ENCODE peak calls at places on chromosomes 16 and 17, in eight cellular contexts. One of them, this sample, is unnamed. For H3K36me3, the result is how much of the 10 kb centered on the place peaks cover.

GRCh38 chr17:20189322-20189721 is 180.2 kb downstream of the SPECC1 start:
- DNase-seq in cardiac muscle cell: peak
- DNase-seq in left lung: no peak
- DNase-seq in heart left ventricle: no peak
- DNase-seq in psoas muscle: no peak
- DNase-seq in neural progenitor cell: peak
- DNase-seq in tibial nerve: no peak
- DNase-seq in HCT116: no peak
- DNase-seq in this sample: no peak

GRCh38 chr16:19805459-19806160 is 79.0 kb downstream of the GPRC5B start:
- DNase-seq in cardiac muscle cell: no peak
- DNase-seq in left lung: no peak
- DNase-seq in heart left ventricle: no peak
- DNase-seq in psoas muscle: no peak
- DNase-seq in neural progenitor cell: no peak
- DNase-seq in tibial nerve: no peak
- DNase-seq in HCT116: no peak
- DNase-seq in this sample: no peak

GRCh38 chr17:33688771-33689170 is 395.7 kb upstream of the ASIC2 start:
- DNase-seq in cardiac muscle cell: no peak
- DNase-seq in left lung: no peak
- DNase-seq in heart left ventricle: no peak
- DNase-seq in psoas muscle: no peak
- DNase-seq in neural progenitor cell: no peak
- DNase-seq in tibial nerve: no peak
- DNase-seq in HCT116: no peak
- DNase-seq in this sample: no peak

GRCh38 chr16:11404608-11405007 is 59.3 kb downstream of the RMI2 start:
- DNase-seq in cardiac muscle cell: no peak
- DNase-seq in left lung: no peak
- DNase-seq in heart left ventricle: peak
- DNase-seq in psoas muscle: no peak
- DNase-seq in neural progenitor cell: no peak
- DNase-seq in tibial nerve: no peak
- DNase-seq in HCT116: no peak
- DNase-seq in this sample: no peak

GRCh38 chr16:35506018-35506897 is 2046.8 kb downstream of the TP53TG3F start:
- DNase-seq in cardiac muscle cell: no peak
- DNase-seq in left lung: peak
- DNase-seq in heart left ventricle: no peak
- DNase-seq in psoas muscle: no peak
- DNase-seq in neural progenitor cell: no peak
- DNase-seq in tibial nerve: no peak
- DNase-seq in HCT116: no peak
- DNase-seq in this sample: no peak

GRCh38 chr16:19118938-19119431 is 5.2 kb downstream of the ITPRIPL2 start:
- DNase-seq in cardiac muscle cell: no peak
- DNase-seq in left lung: no peak
- DNase-seq in heart left ventricle: peak
- DNase-seq in psoas muscle: no peak
- DNase-seq in neural progenitor cell: no peak
- DNase-seq in tibial nerve: no peak
- DNase-seq in HCT116: no peak
- DNase-seq in this sample: no peak

GRCh38 chr16:55490301-55490700 is 11.3 kb downstream of the MMP2 start:
- DNase-seq in cardiac muscle cell: no peak
- DNase-seq in left lung: no peak
- DNase-seq in heart left ventricle: no peak
- DNase-seq in psoas muscle: no peak
- DNase-seq in neural progenitor cell: no peak
- DNase-seq in tibial nerve: no peak
- DNase-seq in HCT116: no peak
- DNase-seq in this sample: no peak

GRCh38 chr17:30981531-30982519 is 11.0 kb downstream of the RNF135 start:
- DNase-seq in cardiac muscle cell: no peak
- DNase-seq in left lung: no peak
- DNase-seq in heart left ventricle: no peak
- DNase-seq in psoas muscle: no peak
- DNase-seq in neural progenitor cell: no peak
- DNase-seq in tibial nerve: no peak
- DNase-seq in HCT116: no peak
- DNase-seq in this sample: no peak

GRCh38 chr16:24041834-24042631 is 206.2 kb downstream of the PRKCB start:
- DNase-seq in cardiac muscle cell: peak
- DNase-seq in left lung: no peak
- DNase-seq in heart left ventricle: peak
- DNase-seq in psoas muscle: no peak
- DNase-seq in neural progenitor cell: peak
- DNase-seq in tibial nerve: no peak
- DNase-seq in HCT116: peak
- DNase-seq in this sample: peak

GRCh38 chr17:3602499-3602898 is 6.7 kb downstream of the TRPV1 start:
- DNase-seq in cardiac muscle cell: peak
- DNase-seq in left lung: no peak
- DNase-seq in heart left ventricle: no peak
- DNase-seq in psoas muscle: no peak
- DNase-seq in neural progenitor cell: peak
- DNase-seq in tibial nerve: no peak
- DNase-seq in HCT116: peak
- DNase-seq in this sample: peak

GRCh38 chr16:84467256-84467655 is 37.2 kb downstream of the MEAK7 start:
- DNase-seq in cardiac muscle cell: no peak
- DNase-seq in left lung: no peak
- DNase-seq in heart left ventricle: no peak
- DNase-seq in psoas muscle: no peak
- DNase-seq in neural progenitor cell: no peak
- DNase-seq in tibial nerve: no peak
- DNase-seq in HCT116: no peak
- DNase-seq in this sample: no peak

GRCh38 chr17:65593870-65594584 is 32.6 kb upstream of the AXIN2 start:
- DNase-seq in cardiac muscle cell: no peak
- DNase-seq in left lung: no peak
- DNase-seq in heart left ventricle: no peak
- DNase-seq in psoas muscle: no peak
- DNase-seq in neural progenitor cell: peak
- DNase-seq in tibial nerve: no peak
- DNase-seq in HCT116: no peak
- DNase-seq in this sample: no peak

GRCh38 chr17:15516150-15516549 is 47.1 kb downstream of the TVP23C start:
- DNase-seq in cardiac muscle cell: no peak
- DNase-seq in left lung: no peak
- DNase-seq in heart left ventricle: no peak
- DNase-seq in psoas muscle: no peak
- DNase-seq in neural progenitor cell: no peak
- DNase-seq in tibial nerve: no peak
- DNase-seq in HCT116: no peak
- DNase-seq in this sample: no peak

GRCh38 chr17:42514279-42514678 is 21.8 kb upstream of the NAGLU start:
- DNase-seq in cardiac muscle cell: no peak
- DNase-seq in left lung: no peak
- DNase-seq in heart left ventricle: no peak
- DNase-seq in psoas muscle: no peak
- DNase-seq in neural progenitor cell: no peak
- DNase-seq in tibial nerve: no peak
- DNase-seq in HCT116: no peak
- DNase-seq in this sample: no peak

GRCh38 chr17:2343421-2343820 is 6.1 kb downstream of the SGSM2 start:
- DNase-seq in cardiac muscle cell: no peak
- DNase-seq in left lung: peak
- DNase-seq in heart left ventricle: no peak
- DNase-seq in psoas muscle: no peak
- DNase-seq in neural progenitor cell: no peak
- DNase-seq in tibial nerve: no peak
- DNase-seq in HCT116: no peak
- DNase-seq in this sample: no peak

GRCh38 chr16:20181386-20181785 is 107.7 kb upstream of the GPR139 start:
- DNase-seq in cardiac muscle cell: no peak
- DNase-seq in left lung: no peak
- DNase-seq in heart left ventricle: no peak
- DNase-seq in psoas muscle: no peak
- DNase-seq in neural progenitor cell: no peak
- DNase-seq in tibial nerve: no peak
- DNase-seq in HCT116: no peak
- DNase-seq in this sample: no peak

GRCh38 chr16:19066988-19067348 is 446 bp upstream of the COQ7 start:
- DNase-seq in cardiac muscle cell: no peak
- DNase-seq in left lung: no peak
- DNase-seq in heart left ventricle: no peak
- DNase-seq in psoas muscle: peak
- DNase-seq in neural progenitor cell: no peak
- DNase-seq in tibial nerve: no peak
- DNase-seq in HCT116: no peak
- DNase-seq in this sample: no peak

GRCh38 chr17:37405955-37406634 is 541 bp downstream of the ACACA start:
- DNase-seq in cardiac muscle cell: no peak
- DNase-seq in left lung: no peak
- DNase-seq in heart left ventricle: no peak
- DNase-seq in psoas muscle: no peak
- DNase-seq in neural progenitor cell: no peak
- DNase-seq in tibial nerve: no peak
- DNase-seq in HCT116: no peak
- DNase-seq in this sample: peak

GRCh38 chr17:37410357-37410756 is 3.7 kb downstream of the TADA2A start:
- DNase-seq in cardiac muscle cell: no peak
- DNase-seq in left lung: no peak
- DNase-seq in heart left ventricle: no peak
- DNase-seq in psoas muscle: no peak
- DNase-seq in neural progenitor cell: no peak
- DNase-seq in tibial nerve: no peak
- DNase-seq in HCT116: no peak
- DNase-seq in this sample: no peak

GRCh38 chr17:37406635-37407455 is at the start of the genes ACACA and TADA2A:
- DNase-seq in cardiac muscle cell: peak
- DNase-seq in left lung: peak
- DNase-seq in heart left ventricle: peak
- DNase-seq in psoas muscle: peak
- DNase-seq in neural progenitor cell: peak
- DNase-seq in tibial nerve: peak
- DNase-seq in HCT116: peak
- DNase-seq in this sample: peak
- TF ChIP-seq CTCF in cardiac muscle cell: no peak
- TF ChIP-seq CTCF in left lung: peak
- TF ChIP-seq CTCF in heart left ventricle: no peak
- TF ChIP-seq CTCF in psoas muscle: no peak
- TF ChIP-seq CTCF in neural progenitor cell: no peak
- TF ChIP-seq CTCF in tibial nerve: no peak
- TF ChIP-seq CTCF in HCT116: no peak
- TF ChIP-seq CTCF in this sample: no peak

GRCh38 chr17:80703109-80703508 is 158.5 kb downstream of the RPTOR start:
- DNase-seq in cardiac muscle cell: no peak
- DNase-seq in left lung: no peak
- DNase-seq in heart left ventricle: no peak
- DNase-seq in psoas muscle: no peak
- DNase-seq in neural progenitor cell: no peak
- DNase-seq in tibial nerve: no peak
- DNase-seq in HCT116: no peak
- DNase-seq in this sample: no peak

GRCh38 chr17:80704894-80705293 is 160.3 kb downstream of the RPTOR start:
- DNase-seq in cardiac muscle cell: no peak
- DNase-seq in left lung: peak
- DNase-seq in heart left ventricle: no peak
- DNase-seq in psoas muscle: no peak
- DNase-seq in neural progenitor cell: no peak
- DNase-seq in tibial nerve: no peak
- DNase-seq in HCT116: no peak
- DNase-seq in this sample: no peak

GRCh38 chr17:80706454-80706853 is 161.8 kb downstream of the RPTOR start:
- DNase-seq in cardiac muscle cell: no peak
- DNase-seq in left lung: no peak
- DNase-seq in heart left ventricle: no peak
- DNase-seq in psoas muscle: no peak
- DNase-seq in neural progenitor cell: no peak
- DNase-seq in tibial nerve: no peak
- DNase-seq in HCT116: no peak
- DNase-seq in this sample: no peak

GRCh38 chr17:80705988-80706387 is 161.3 kb downstream of the RPTOR start:
- DNase-seq in cardiac muscle cell: no peak
- DNase-seq in left lung: no peak
- DNase-seq in heart left ventricle: no peak
- DNase-seq in psoas muscle: no peak
- DNase-seq in neural progenitor cell: no peak
- DNase-seq in tibial nerve: no peak
- DNase-seq in HCT116: no peak
- DNase-seq in this sample: no peak

GRCh38 chr17:80704381-80704819 is 159.8 kb downstream of the RPTOR start:
- DNase-seq in cardiac muscle cell: no peak
- DNase-seq in left lung: no peak
- DNase-seq in heart left ventricle: no peak
- DNase-seq in psoas muscle: no peak
- DNase-seq in neural progenitor cell: no peak
- DNase-seq in tibial nerve: no peak
- DNase-seq in HCT116: no peak
- DNase-seq in this sample: no peak
- H3K4me3 ChIP-seq in cardiac muscle cell: no peak
- H3K4me3 ChIP-seq in left lung: no peak
- H3K4me3 ChIP-seq in heart left ventricle: no peak
- H3K4me3 ChIP-seq in psoas muscle: no peak
- H3K4me3 ChIP-seq in neural progenitor cell: no peak
- H3K4me3 ChIP-seq in tibial nerve: no peak
- H3K4me3 ChIP-seq in HCT116: no peak
- H3K4me3 ChIP-seq in this sample: no peak

GRCh38 chr16:81675662-81676535 is 103.2 kb upstream of the PLCG2 start:
- DNase-seq in cardiac muscle cell: no peak
- DNase-seq in left lung: no peak
- DNase-seq in heart left ventricle: no peak
- DNase-seq in psoas muscle: no peak
- DNase-seq in neural progenitor cell: no peak
- DNase-seq in tibial nerve: no peak
- DNase-seq in HCT116: no peak
- DNase-seq in this sample: no peak
- H3K36me3 ChIP-seq in cardiac muscle cell: under half
- H3K36me3 ChIP-seq in left lung: half or more
- H3K36me3 ChIP-seq in heart left ventricle: under half
- H3K36me3 ChIP-seq in psoas muscle: under half
- H3K36me3 ChIP-seq in neural progenitor cell: under half
- H3K36me3 ChIP-seq in tibial nerve: under half
- H3K36me3 ChIP-seq in HCT116: under half
- H3K36me3 ChIP-seq in this sample: under half

GRCh38 chr16:28064150-28064549 is 636 bp upstream of the GSG1L start:
- DNase-seq in cardiac muscle cell: no peak
- DNase-seq in left lung: no peak
- DNase-seq in heart left ventricle: no peak
- DNase-seq in psoas muscle: no peak
- DNase-seq in neural progenitor cell: no peak
- DNase-seq in tibial nerve: no peak
- DNase-seq in HCT116: no peak
- DNase-seq in this sample: no peak

GRCh38 chr16:28064706-28065249 is 1.3 kb upstream of the GSG1L start:
- DNase-seq in cardiac muscle cell: no peak
- DNase-seq in left lung: no peak
- DNase-seq in heart left ventricle: no peak
- DNase-seq in psoas muscle: no peak
- DNase-seq in neural progenitor cell: no peak
- DNase-seq in tibial nerve: no peak
- DNase-seq in HCT116: no peak
- DNase-seq in this sample: no peak

GRCh38 chr16:28063047-28063521 is 430 bp downstream of the GSG1L start:
- DNase-seq in cardiac muscle cell: peak
- DNase-seq in left lung: no peak
- DNase-seq in heart left ventricle: no peak
- DNase-seq in psoas muscle: no peak
- DNase-seq in neural progenitor cell: peak
- DNase-seq in tibial nerve: no peak
- DNase-seq in HCT116: no peak
- DNase-seq in this sample: no peak

GRCh38 chr16:28062261-28063046 is 1.1 kb downstream of the GSG1L start:
- DNase-seq in cardiac muscle cell: no peak
- DNase-seq in left lung: no peak
- DNase-seq in heart left ventricle: no peak
- DNase-seq in psoas muscle: no peak
- DNase-seq in neural progenitor cell: no peak
- DNase-seq in tibial nerve: no peak
- DNase-seq in HCT116: no peak
- DNase-seq in this sample: peak

GRCh38 chr16:28063611-28064061 is at the start of gene GSG1L:
- DNase-seq in cardiac muscle cell: peak
- DNase-seq in left lung: no peak
- DNase-seq in heart left ventricle: no peak
- DNase-seq in psoas muscle: no peak
- DNase-seq in neural progenitor cell: peak
- DNase-seq in tibial nerve: no peak
- DNase-seq in HCT116: no peak
- DNase-seq in this sample: peak
- TF ChIP-seq CTCF in cardiac muscle cell: no peak
- TF ChIP-seq CTCF in left lung: no peak
- TF ChIP-seq CTCF in heart left ventricle: no peak
- TF ChIP-seq CTCF in psoas muscle: peak
- TF ChIP-seq CTCF in neural progenitor cell: peak
- TF ChIP-seq CTCF in tibial nerve: no peak
- TF ChIP-seq CTCF in HCT116: no peak
- TF ChIP-seq CTCF in this sample: peak